ENCODE peak calls at places on chromosome 18, in five cellular contexts. V is posterior cingulate gyrus, Y is breast epithelium, Z is endothelial cell, N is NCI-H146. U is an unnamed sample.

GRCh38 chr18:69161383-69162028 is 239.2 kb upstream of the DOK6 start:
- DNase-seq in V (no peak), Y (no peak), Z (no peak), N (no peak), U (no peak)

GRCh38 chr18:3332376-3332775 is 70.4 kb downstream of the MYL12B start:
- DNase-seq in V (no peak), Y (no peak), Z (no peak), N (no peak), U (no peak)

GRCh38 chr18:80244956-80245730 is 2.2 kb downstream of the PARD6G start:
- DNase-seq in V (no peak), Y (no peak), Z (no peak), N (no peak), U (no peak)

GRCh38 chr18:62877448-62878221 is 162.3 kb downstream of the PHLPP1 start:
- DNase-seq in V (no peak), Y (no peak), Z (no peak), N (peak), U (no peak)

GRCh38 chr18:77433076-77433475 is 183.4 kb downstream of the GALR1 start:
- DNase-seq in V (no peak), Y (no peak), Z (no peak), N (no peak), U (no peak)

GRCh38 chr18:45058076-45058475 is 377.4 kb downstream of the SETBP1 start:
- DNase-seq in V (no peak), Y (no peak), Z (no peak), N (no peak), U (no peak)

GRCh38 chr18:1017679-1018078 is 113.0 kb downstream of the ADCYAP1 start:
- DNase-seq in V (no peak), Y (no peak), Z (no peak), N (peak), U (no peak)

GRCh38 chr18:22324191-22325131 is 93.3 kb downstream of the CTAGE1 start:
- DNase-seq in V (no peak), Y (no peak), Z (peak), N (peak), U (peak)

GRCh38 chr18:48408111-48408726 is 964 bp downstream of the ZBTB7C start:
- DNase-seq in V (no peak), Y (peak), Z (peak), N (peak), U (peak)

GRCh38 chr18:59606193-59607175 is 90.7 kb downstream of the CCBE1 start:
- DNase-seq in V (no peak), Y (no peak), Z (no peak), N (no peak), U (no peak)

GRCh38 chr18:45569566-45569965 is 45.7 kb upstream of the SLC14A2 start:
- DNase-seq in V (no peak), Y (no peak), Z (no peak), N (no peak), U (peak)

GRCh38 chr18:52572036-52572750 is 232.2 kb downstream of the DCC start:
- DNase-seq in V (no peak), Y (no peak), Z (no peak), N (no peak), U (no peak)

GRCh38 chr18:35376393-35376741 is 770 bp downstream of the ZNF396 start:
- DNase-seq in V (no peak), Y (peak), Z (peak), N (peak), U (peak)

GRCh38 chr18:23107718-23108117 is 27.6 kb upstream of the CABLES1 start:
- DNase-seq in V (no peak), Y (no peak), Z (no peak), N (no peak), U (no peak)

GRCh38 chr18:48007955-48008701 is 77.7 kb upstream of the SMAD2 start:
- DNase-seq in V (no peak), Y (no peak), Z (peak), N (peak), U (peak)

GRCh38 chr18:52409732-52410131 is 69.7 kb downstream of the DCC start:
- DNase-seq in V (no peak), Y (no peak), Z (no peak), N (peak), U (no peak)

GRCh38 chr18:57281519-57281918 is 70.8 kb upstream of the ST8SIA3 start:
- DNase-seq in V (no peak), Y (no peak), Z (no peak), N (peak), U (no peak)